ENCODE peak calls at places on chromosomes 6 and 20, in ten cellular contexts. One of them, this sample, is unnamed.

GRCh38 chr6:145018027-145018426 is 717.3 kb downstream of the EPM2A start:
- DNase-seq in psoas muscle: no peak
- DNase-seq in BJ: no peak
- DNase-seq in spleen: no peak
- DNase-seq in pancreas: no peak
- DNase-seq in body of pancreas: no peak
- DNase-seq in WERI-Rb-1: no peak
- DNase-seq in OCI-LY7: no peak
- DNase-seq in dorsolateral prefrontal cortex: no peak
- DNase-seq in testis: no peak
- DNase-seq in this sample: no peak

GRCh38 chr20:1782181-1782580 is 113.0 kb upstream of the SIRPA start:
- DNase-seq in dorsolateral prefrontal cortex: no peak
- DNase-seq in testis: no peak
- DNase-seq in psoas muscle: no peak
- DNase-seq in BJ: no peak
- DNase-seq in spleen: no peak
- DNase-seq in OCI-LY7: no peak
- DNase-seq in WERI-Rb-1: no peak
- DNase-seq in body of pancreas: no peak
- DNase-seq in pancreas: no peak
- DNase-seq in this sample: no peak

GRCh38 chr6:47126647-47127339 is 84.7 kb upstream of the ADGRF1 start:
- DNase-seq in WERI-Rb-1: no peak
- DNase-seq in pancreas: no peak
- DNase-seq in body of pancreas: peak
- DNase-seq in spleen: no peak
- DNase-seq in dorsolateral prefrontal cortex: no peak
- DNase-seq in testis: no peak
- DNase-seq in BJ: no peak
- DNase-seq in psoas muscle: no peak
- DNase-seq in OCI-LY7: no peak
- DNase-seq in this sample: peak

GRCh38 chr6:158991017-158991723 is 8.8 kb downstream of the RSPH3 start:
- DNase-seq in pancreas: no peak
- DNase-seq in BJ: no peak
- DNase-seq in testis: no peak
- DNase-seq in WERI-Rb-1: no peak
- DNase-seq in dorsolateral prefrontal cortex: no peak
- DNase-seq in spleen: no peak
- DNase-seq in OCI-LY7: peak
- DNase-seq in body of pancreas: no peak
- DNase-seq in psoas muscle: no peak
- DNase-seq in this sample: no peak

GRCh38 chr6:42125231-42125630 is 17.2 kb downstream of the C6orf132 start:
- DNase-seq in psoas muscle: no peak
- DNase-seq in BJ: no peak
- DNase-seq in spleen: no peak
- DNase-seq in testis: no peak
- DNase-seq in WERI-Rb-1: no peak
- DNase-seq in body of pancreas: no peak
- DNase-seq in dorsolateral prefrontal cortex: no peak
- DNase-seq in OCI-LY7: no peak
- DNase-seq in pancreas: no peak
- DNase-seq in this sample: no peak

GRCh38 chr6:28769626-28770402 is 154.0 kb downstream of the TRIM27 start:
- DNase-seq in psoas muscle: no peak
- DNase-seq in body of pancreas: no peak
- DNase-seq in OCI-LY7: no peak
- DNase-seq in spleen: no peak
- DNase-seq in BJ: no peak
- DNase-seq in pancreas: no peak
- DNase-seq in dorsolateral prefrontal cortex: no peak
- DNase-seq in WERI-Rb-1: peak
- DNase-seq in testis: no peak
- DNase-seq in this sample: peak

GRCh38 chr6:48280035-48280434 is 169.0 kb upstream of the PTCHD4 start:
- DNase-seq in BJ: no peak
- DNase-seq in body of pancreas: no peak
- DNase-seq in WERI-Rb-1: no peak
- DNase-seq in pancreas: no peak
- DNase-seq in dorsolateral prefrontal cortex: no peak
- DNase-seq in OCI-LY7: no peak
- DNase-seq in testis: no peak
- DNase-seq in psoas muscle: no peak
- DNase-seq in spleen: no peak
- DNase-seq in this sample: no peak

GRCh38 chr6:140040391-140040790 is 665.9 kb upstream of the CITED2 start:
- DNase-seq in dorsolateral prefrontal cortex: no peak
- DNase-seq in WERI-Rb-1: no peak
- DNase-seq in spleen: no peak
- DNase-seq in testis: no peak
- DNase-seq in pancreas: no peak
- DNase-seq in BJ: no peak
- DNase-seq in body of pancreas: no peak
- DNase-seq in psoas muscle: no peak
- DNase-seq in OCI-LY7: no peak
- DNase-seq in this sample: no peak

GRCh38 chr6:22078288-22078687 is 218.5 kb downstream of the PRL start:
- DNase-seq in WERI-Rb-1: no peak
- DNase-seq in testis: no peak
- DNase-seq in body of pancreas: no peak
- DNase-seq in OCI-LY7: no peak
- DNase-seq in dorsolateral prefrontal cortex: no peak
- DNase-seq in psoas muscle: no peak
- DNase-seq in BJ: no peak
- DNase-seq in pancreas: no peak
- DNase-seq in spleen: no peak
- DNase-seq in this sample: no peak

GRCh38 chr20:24778585-24779031 is 170.5 kb upstream of the CST7 start:
- DNase-seq in psoas muscle: peak
- DNase-seq in OCI-LY7: no peak
- DNase-seq in pancreas: peak
- DNase-seq in spleen: peak
- DNase-seq in body of pancreas: peak
- DNase-seq in BJ: no peak
- DNase-seq in dorsolateral prefrontal cortex: peak
- DNase-seq in WERI-Rb-1: no peak
- DNase-seq in testis: no peak
- DNase-seq in this sample: no peak

GRCh38 chr20:49166534-49167449 is 21.3 kb downstream of the STAU1 start:
- DNase-seq in psoas muscle: no peak
- DNase-seq in pancreas: no peak
- DNase-seq in OCI-LY7: no peak
- DNase-seq in WERI-Rb-1: no peak
- DNase-seq in body of pancreas: no peak
- DNase-seq in spleen: no peak
- DNase-seq in testis: no peak
- DNase-seq in dorsolateral prefrontal cortex: no peak
- DNase-seq in BJ: no peak
- DNase-seq in this sample: no peak

GRCh38 chr20:58039569-58040092 is 188.8 kb downstream of the ANKRD60 start:
- DNase-seq in psoas muscle: no peak
- DNase-seq in pancreas: no peak
- DNase-seq in dorsolateral prefrontal cortex: no peak
- DNase-seq in body of pancreas: no peak
- DNase-seq in OCI-LY7: no peak
- DNase-seq in testis: no peak
- DNase-seq in spleen: peak
- DNase-seq in WERI-Rb-1: no peak
- DNase-seq in BJ: no peak
- DNase-seq in this sample: no peak

DNA sequence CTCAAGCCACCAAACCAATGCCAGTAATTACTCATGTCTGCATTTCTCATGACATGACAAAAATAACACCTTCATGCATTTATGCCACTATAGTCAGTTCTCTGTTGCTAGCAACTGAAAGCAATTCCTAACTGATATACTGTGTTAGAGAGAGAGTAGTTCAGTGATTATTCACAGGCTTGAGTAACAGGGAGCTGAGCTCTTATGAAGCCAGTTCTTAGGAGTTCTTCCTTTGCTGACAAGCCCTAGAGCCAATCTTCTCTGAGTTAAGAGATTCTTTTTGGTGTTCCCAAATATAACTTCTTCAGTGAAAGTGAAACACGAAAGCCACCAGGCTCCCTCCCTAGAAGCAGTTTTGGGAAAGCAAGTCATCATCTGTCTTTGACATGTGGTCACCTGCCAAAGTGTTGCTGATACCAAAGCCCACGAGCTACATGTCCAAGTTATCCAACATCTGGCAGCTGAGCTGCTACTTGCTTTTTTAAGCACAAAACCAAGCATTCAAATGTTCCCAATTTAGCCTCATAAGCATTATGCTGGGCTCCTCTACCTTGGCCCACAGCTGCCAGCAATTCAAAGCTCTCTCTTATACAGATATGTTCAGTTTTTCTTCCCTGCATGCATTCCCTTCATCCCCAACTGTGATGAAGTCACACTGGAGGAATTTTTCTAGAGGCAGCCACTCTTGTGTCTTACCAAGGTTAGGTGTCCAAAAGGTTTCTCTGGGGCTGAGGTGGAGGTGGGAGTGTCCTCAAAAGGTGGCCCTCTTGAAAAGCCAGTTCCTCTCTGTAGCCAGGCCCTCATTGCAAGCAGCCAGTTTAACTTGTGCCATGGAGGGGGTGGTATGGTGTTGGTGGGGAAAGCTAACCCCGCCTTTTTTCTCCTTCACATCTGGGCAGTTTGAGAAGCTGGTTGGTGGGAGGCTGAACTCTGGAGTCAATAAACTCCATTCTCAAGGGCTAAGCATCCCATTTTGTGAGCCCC is 92.7 kb upstream of the ARMC2 start:
- DNase-seq in WERI-Rb-1: no peak
- DNase-seq in dorsolateral prefrontal cortex: no peak
- DNase-seq in body of pancreas: no peak
- DNase-seq in BJ: no peak
- DNase-seq in spleen: no peak
- DNase-seq in pancreas: no peak
- DNase-seq in psoas muscle: no peak
- DNase-seq in OCI-LY7: no peak
- DNase-seq in testis: no peak
- DNase-seq in this sample: no peak
- H3K4me3 ChIP-seq in WERI-Rb-1: no peak
- H3K4me3 ChIP-seq in dorsolateral prefrontal cortex: no peak
- H3K4me3 ChIP-seq in body of pancreas: no peak
- H3K4me3 ChIP-seq in BJ: no peak
- H3K4me3 ChIP-seq in spleen: no peak
- H3K4me3 ChIP-seq in pancreas: no peak
- H3K4me3 ChIP-seq in psoas muscle: no peak
- H3K4me3 ChIP-seq in OCI-LY7: no peak
- H3K4me3 ChIP-seq in testis: no peak
- H3K4me3 ChIP-seq in this sample: no peak

GRCh38 chr6:157381631-157382621 is 936 bp downstream of the ZDHHC14 start:
- DNase-seq in psoas muscle: peak
- DNase-seq in pancreas: peak
- DNase-seq in BJ: no peak
- DNase-seq in body of pancreas: peak
- DNase-seq in spleen: peak
- DNase-seq in dorsolateral prefrontal cortex: peak
- DNase-seq in OCI-LY7: peak
- DNase-seq in testis: peak
- DNase-seq in WERI-Rb-1: peak
- DNase-seq in this sample: no peak
- TF ChIP-seq CTCF in psoas muscle: no peak
- TF ChIP-seq CTCF in pancreas: no peak
- TF ChIP-seq CTCF in BJ: peak
- TF ChIP-seq CTCF in body of pancreas: no peak
- TF ChIP-seq CTCF in spleen: no peak
- TF ChIP-seq CTCF in dorsolateral prefrontal cortex: peak
- TF ChIP-seq CTCF in OCI-LY7: peak
- TF ChIP-seq CTCF in testis: no peak
- TF ChIP-seq CTCF in WERI-Rb-1: peak
- TF ChIP-seq CTCF in this sample: peak

DNA sequence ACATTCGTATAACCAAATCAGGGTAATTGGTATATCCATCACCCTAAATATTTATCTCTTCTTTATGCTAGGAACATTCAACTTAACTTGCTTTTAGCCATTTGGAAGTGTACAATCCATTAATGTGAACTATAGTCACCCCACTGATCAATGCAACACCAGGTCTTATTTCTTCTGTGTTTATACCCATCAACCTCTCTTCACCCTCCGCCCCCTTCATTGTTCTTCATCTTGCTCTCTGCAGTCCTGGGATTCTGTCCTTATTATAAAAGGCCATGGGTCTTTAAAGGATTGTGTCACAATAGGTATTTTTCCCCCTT is 1.6 kb downstream of the ABRACL start:
- DNase-seq in body of pancreas: no peak
- DNase-seq in psoas muscle: no peak
- DNase-seq in OCI-LY7: no peak
- DNase-seq in testis: no peak
- DNase-seq in dorsolateral prefrontal cortex: no peak
- DNase-seq in spleen: no peak
- DNase-seq in WERI-Rb-1: no peak
- DNase-seq in BJ: no peak
- DNase-seq in pancreas: no peak
- DNase-seq in this sample: no peak
- H3K4me3 ChIP-seq in body of pancreas: no peak
- H3K4me3 ChIP-seq in psoas muscle: peak
- H3K4me3 ChIP-seq in OCI-LY7: peak
- H3K4me3 ChIP-seq in testis: peak
- H3K4me3 ChIP-seq in dorsolateral prefrontal cortex: peak
- H3K4me3 ChIP-seq in spleen: peak
- H3K4me3 ChIP-seq in WERI-Rb-1: no peak
- H3K4me3 ChIP-seq in BJ: no peak
- H3K4me3 ChIP-seq in pancreas: peak
- H3K4me3 ChIP-seq in this sample: peak

GRCh38 chr6:8065519-8065911 is 1.3 kb upstream of the BLOC1S5 start:
- DNase-seq in testis: no peak
- DNase-seq in psoas muscle: no peak
- DNase-seq in BJ: no peak
- DNase-seq in dorsolateral prefrontal cortex: no peak
- DNase-seq in pancreas: no peak
- DNase-seq in spleen: no peak
- DNase-seq in OCI-LY7: no peak
- DNase-seq in body of pancreas: no peak
- DNase-seq in WERI-Rb-1: no peak
- DNase-seq in this sample: no peak

GRCh38 chr6:8064638-8065518 is 689 bp upstream of the BLOC1S5 start:
- DNase-seq in BJ: no peak
- DNase-seq in WERI-Rb-1: no peak
- DNase-seq in testis: no peak
- DNase-seq in spleen: no peak
- DNase-seq in pancreas: no peak
- DNase-seq in psoas muscle: no peak
- DNase-seq in OCI-LY7: no peak
- DNase-seq in body of pancreas: no peak
- DNase-seq in dorsolateral prefrontal cortex: no peak
- DNase-seq in this sample: no peak

GRCh38 chr6:8063762-8064637 is at the start of gene BLOC1S5:
- DNase-seq in testis: peak
- DNase-seq in dorsolateral prefrontal cortex: peak
- DNase-seq in WERI-Rb-1: peak
- DNase-seq in body of pancreas: peak
- DNase-seq in spleen: peak
- DNase-seq in pancreas: peak
- DNase-seq in OCI-LY7: peak
- DNase-seq in psoas muscle: peak
- DNase-seq in BJ: peak
- DNase-seq in this sample: no peak

GRCh38 chr6:8069887-8070286 is 5.7 kb upstream of the BLOC1S5 start:
- DNase-seq in OCI-LY7: no peak
- DNase-seq in testis: no peak
- DNase-seq in psoas muscle: no peak
- DNase-seq in body of pancreas: no peak
- DNase-seq in WERI-Rb-1: no peak
- DNase-seq in pancreas: no peak
- DNase-seq in spleen: no peak
- DNase-seq in dorsolateral prefrontal cortex: no peak
- DNase-seq in BJ: no peak
- DNase-seq in this sample: no peak

GRCh38 chr6:8066108-8066507 is 1.9 kb upstream of the BLOC1S5 start:
- DNase-seq in pancreas: no peak
- DNase-seq in dorsolateral prefrontal cortex: no peak
- DNase-seq in testis: no peak
- DNase-seq in WERI-Rb-1: no peak
- DNase-seq in BJ: no peak
- DNase-seq in psoas muscle: no peak
- DNase-seq in body of pancreas: no peak
- DNase-seq in spleen: no peak
- DNase-seq in OCI-LY7: peak
- DNase-seq in this sample: no peak
- TF ChIP-seq CTCF in pancreas: no peak
- TF ChIP-seq CTCF in dorsolateral prefrontal cortex: no peak
- TF ChIP-seq CTCF in testis: no peak
- TF ChIP-seq CTCF in WERI-Rb-1: peak
- TF ChIP-seq CTCF in BJ: no peak
- TF ChIP-seq CTCF in psoas muscle: no peak
- TF ChIP-seq CTCF in body of pancreas: no peak
- TF ChIP-seq CTCF in spleen: no peak
- TF ChIP-seq CTCF in OCI-LY7: peak
- TF ChIP-seq CTCF in this sample: peak

This sample was measured in epithelial cell of proximal tubule.